ENCODE peak calls at places on chromosomes 11 and 22, in eight cellular contexts. Z is mammary epithelial cell, S is tibial nerve, W is upper lobe of right lung, Y is PC-3, L is colonic mucosa, F is endothelial cell of umbilical vein, H is ovary. X is an unnamed sample. For H3K4me1 and H3K27me3, the result is how much of the 10 kb centered on the place peaks cover.

GRCh38 chr22:32879550-32879949 is 78.0 kb downstream of the TIMP3 start:
- DNase-seq in Z (no peak), S (no peak), W (no peak), Y (no peak), L (no peak), F (no peak), H (no peak), X (no peak)

GRCh38 chr11:36744375-36745168 is 146.5 kb upstream of the RAG2 start:
- DNase-seq in Z (peak), S (peak), W (peak), Y (peak), L (peak), F (peak), H (peak), X (peak)

GRCh38 chr11:75919525-75919924 is 104.5 kb downstream of the UVRAG start:
- DNase-seq in Z (no peak), S (peak), W (no peak), Y (no peak), L (no peak), F (no peak), H (no peak), X (no peak)

GRCh38 chr11:85575388-85575787 is 51.8 kb downstream of the DLG2 start:
- DNase-seq in Z (no peak), S (no peak), W (no peak), Y (no peak), L (no peak), F (no peak), H (no peak), X (no peak)

GRCh38 chr11:125591659-125592304 is 870 bp upstream of the STT3A start:
- DNase-seq in Z (peak), S (peak), W (peak), Y (peak), L (peak), F (peak), H (peak), X (peak)

GRCh38 chr11:3861698-3862097 is 6.2 kb downstream of the STIM1 start:
- DNase-seq in Z (no peak), S (no peak), W (no peak), Y (no peak), L (no peak), F (no peak), H (no peak), X (no peak)

GRCh38 chr11:77113382-77114088 is 10.9 kb downstream of the OMP start:
- DNase-seq in Z (no peak), S (peak), W (no peak), Y (peak), L (no peak), F (peak), H (no peak), X (no peak)

GRCh38 chr11:44145011-44145777 is 49.7 kb downstream of the EXT2 start:
- DNase-seq in Z (no peak), S (no peak), W (no peak), Y (peak), L (no peak), F (no peak), H (no peak), X (no peak)

GRCh38 chr11:72758304-72758689 is 6.1 kb upstream of the ARAP1 start:
- DNase-seq in Z (no peak), S (no peak), W (no peak), Y (no peak), L (no peak), F (no peak), H (no peak), X (no peak)

GRCh38 chr22:49703990-49704344 is 123.7 kb downstream of the BRD1 start:
- DNase-seq in Z (no peak), S (no peak), W (no peak), Y (no peak), L (no peak), F (no peak), H (no peak), X (no peak)

GRCh38 chr11:100808904-100809491 is 121.9 kb downstream of the ARHGAP42 start:
- DNase-seq in Z (peak), S (no peak), W (no peak), Y (peak), L (no peak), F (peak), H (no peak), X (no peak)

GRCh38 chr11:22192289-22192641 is 620 bp upstream of the ANO5 start:
- DNase-seq in Z (no peak), S (no peak), W (no peak), Y (no peak), L (peak), F (no peak), H (no peak), X (peak)

GRCh38 chr11:108466405-108466804 is 924 bp downstream of the C11orf65 start:
- DNase-seq in Z (no peak), S (no peak), W (no peak), Y (no peak), L (peak), F (no peak), H (no peak), X (no peak)

GRCh38 chr11:120539681-120540369 is 28.3 kb downstream of the GRIK4 start:
- DNase-seq in Z (peak), S (no peak), W (no peak), Y (peak), L (no peak), F (no peak), H (no peak), X (no peak)

GRCh38 chr22:26708256-26709009 is 51.0 kb downstream of the MIAT start:
- DNase-seq in Z (no peak), S (no peak), W (no peak), Y (no peak), L (no peak), F (no peak), H (no peak), X (no peak)

GRCh38 chr11:105923814-105924213 is 98.2 kb downstream of the MSANTD4 start:
- DNase-seq in Z (peak), S (no peak), W (no peak), Y (peak), L (no peak), F (peak), H (no peak), X (no peak)

GRCh38 chr22:18954941-18955571 is 19.0 kb upstream of the PRODH start:
- DNase-seq in Z (no peak), S (no peak), W (peak), Y (no peak), L (no peak), F (no peak), H (no peak), X (no peak)

GRCh38 chr11:120334894-120335462 is 1.2 kb upstream of the ARHGEF12 start:
- DNase-seq in Z (peak), S (peak), W (no peak), Y (peak), L (peak), F (peak), H (peak), X (peak)

GRCh38 chr11:118295834-118296454 is 8.6 kb upstream of the CD3E start:
- DNase-seq in Z (peak), S (no peak), W (no peak), Y (peak), L (no peak), F (peak), H (no peak), X (no peak)

GRCh38 chr11:120801801-120802689 is 221.9 kb upstream of the TBCEL start:
- DNase-seq in Z (peak), S (peak), W (no peak), Y (peak), L (peak), F (peak), H (peak), X (peak)

GRCh38 chr11:77115181-77115611 is 12.6 kb downstream of the OMP start:
- DNase-seq in Z (no peak), S (no peak), W (no peak), Y (peak), L (no peak), F (no peak), H (no peak), X (no peak)

GRCh38 chr11:14253878-14254277 is 105.1 kb downstream of the RRAS2 start:
- DNase-seq in Z (no peak), S (no peak), W (no peak), Y (no peak), L (no peak), F (no peak), H (no peak), X (no peak)

GRCh38 chr22:24391836-24392217 is 35.6 kb upstream of the ADORA2A start:
- DNase-seq in Z (no peak), S (no peak), W (no peak), Y (peak), L (no peak), F (peak), H (no peak), X (no peak)

GRCh38 chr11:113114452-113115027 is 153.3 kb downstream of the NCAM1 start:
- DNase-seq in Z (peak), S (no peak), W (no peak), Y (peak), L (peak), F (no peak), H (peak), X (peak)

GRCh38 chr11:105148241-105148640 is 8.7 kb upstream of the CARD18 start:
- DNase-seq in Z (no peak), S (no peak), W (no peak), Y (peak), L (no peak), F (no peak), H (no peak), X (no peak)

GRCh38 chr22:44680481-44680894 is 21.5 kb upstream of the PRR5 start:
- DNase-seq in Z (no peak), S (no peak), W (no peak), Y (no peak), L (no peak), F (no peak), H (no peak), X (no peak)

GRCh38 chr11:47586043-47586442 is 435 bp upstream of the FAM180B start:
- DNase-seq in Z (no peak), S (no peak), W (no peak), Y (no peak), L (no peak), F (no peak), H (no peak), X (no peak)

GRCh38 chr22:17922925-17923898 is 101.1 kb downstream of the MICAL3 start:
- DNase-seq in Z (no peak), S (no peak), W (no peak), Y (peak), L (no peak), F (peak), H (peak), X (no peak)

GRCh38 chr11:66469441-66469840 is 2.7 kb downstream of the PELI3 start:
- DNase-seq in Z (no peak), S (no peak), W (no peak), Y (no peak), L (no peak), F (no peak), H (no peak), X (no peak)

GRCh38 chr22:47163481-47163875 is 401.0 kb downstream of the TBC1D22A start:
- DNase-seq in Z (no peak), S (no peak), W (peak), Y (no peak), L (no peak), F (no peak), H (no peak), X (peak)

GRCh38 chr22:42874010-42874409 is 16.9 kb upstream of the ARFGAP3 start:
- DNase-seq in Z (no peak), S (no peak), W (no peak), Y (no peak), L (no peak), F (no peak), H (no peak), X (no peak)

GRCh38 chr11:72814831-72815618 is 814 bp downstream of the ATG16L2 start:
- DNase-seq in Z (peak), S (no peak), W (peak), Y (peak), L (peak), F (peak), H (no peak), X (no peak)

GRCh38 chr11:113296447-113297205 is 17.8 kb upstream of the TTC12 start:
- DNase-seq in Z (no peak), S (no peak), W (no peak), Y (no peak), L (no peak), F (no peak), H (peak), X (no peak)

GRCh38 chr22:40111451-40111850 is 66.3 kb upstream of the TNRC6B start:
- DNase-seq in Z (no peak), S (no peak), W (no peak), Y (no peak), L (no peak), F (no peak), H (no peak), X (no peak)

GRCh38 chr11:107545101-107545514 is 20.4 kb downstream of the ALKBH8 start:
- DNase-seq in Z (peak), S (no peak), W (no peak), Y (peak), L (no peak), F (peak), H (no peak), X (no peak)

GRCh38 chr11:131923309-131923708 is 552.9 kb downstream of the NTM start:
- DNase-seq in Z (no peak), S (no peak), W (no peak), Y (peak), L (no peak), F (no peak), H (no peak), X (no peak)

GRCh38 chr22:48264586-48264985 is 1502.1 kb downstream of the TBC1D22A start:
- DNase-seq in Z (no peak), S (no peak), W (no peak), Y (no peak), L (no peak), F (no peak), H (no peak), X (no peak)

GRCh38 chr11:30916764-30917163 is 330.6 kb upstream of the MPPED2 start:
- DNase-seq in Z (no peak), S (no peak), W (no peak), Y (no peak), L (no peak), F (no peak), H (no peak), X (no peak)

GRCh38 chr11:30919389-30920172 is 333.4 kb upstream of the MPPED2 start:
- DNase-seq in Z (no peak), S (no peak), W (no peak), Y (no peak), L (no peak), F (no peak), H (no peak), X (no peak)

GRCh38 chr11:30914143-30914762 is 328.1 kb upstream of the MPPED2 start:
- DNase-seq in Z (peak), S (peak), W (peak), Y (peak), L (peak), F (peak), H (no peak), X (peak)

DNA sequence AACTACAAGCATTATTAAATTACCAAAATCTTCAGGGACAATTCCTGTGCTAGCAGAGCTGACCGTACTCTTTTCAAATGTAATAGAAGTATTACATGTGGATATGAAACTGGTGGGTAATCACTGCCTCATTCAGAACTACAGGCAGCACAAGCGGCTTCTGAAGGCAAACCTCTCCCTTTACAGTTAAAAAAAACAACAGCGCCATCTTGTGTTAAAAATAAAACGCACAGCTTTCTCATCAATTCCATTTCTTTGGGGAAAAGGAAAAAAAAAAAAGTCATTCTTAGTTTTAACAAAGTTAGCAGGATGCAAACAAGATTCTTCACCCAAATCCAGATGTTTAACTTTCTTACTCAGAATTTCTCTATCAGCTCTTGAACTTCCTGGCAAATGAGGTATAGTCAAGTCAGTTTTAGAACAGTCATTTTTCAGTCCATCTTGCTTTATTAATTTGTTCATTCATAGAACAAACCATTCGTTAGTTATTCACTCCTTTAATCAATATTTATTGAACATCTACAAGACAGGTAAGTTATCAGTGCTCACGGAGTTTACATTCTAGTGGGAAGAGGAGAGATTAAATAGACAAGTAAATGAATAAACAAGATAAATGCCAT is 331.8 kb upstream of the MPPED2 start:
- DNase-seq in Z (peak), S (peak), W (no peak), Y (peak), L (no peak), F (peak), H (no peak), X (no peak)
- TF ChIP-seq CTCF in Z (peak), S (peak), W (peak), Y (peak), L (peak), F (peak), H (peak), X (peak)

GRCh38 chr11:65386307-65387081 is at the start of gene FRMD8:
- DNase-seq in Z (peak), S (peak), W (peak), Y (peak), L (peak), F (peak), H (peak), X (peak)
- H3K4me1 ChIP-seq in Z (half or more), S (half or more), W (half or more), Y (half or more), L (under half), F (half or more), H (under half), X (half or more)

GRCh38 chr22:22424210-22424800 is 84.2 kb downstream of the ZNF280B start:
- DNase-seq in Z (no peak), S (no peak), W (no peak), Y (no peak), L (no peak), F (no peak), H (no peak), X (no peak)
- H3K27me3 ChIP-seq in Z (under half), S (under half), W (under half), Y (under half), L (under half), F (under half), H (under half), X (half or more)

DNA sequence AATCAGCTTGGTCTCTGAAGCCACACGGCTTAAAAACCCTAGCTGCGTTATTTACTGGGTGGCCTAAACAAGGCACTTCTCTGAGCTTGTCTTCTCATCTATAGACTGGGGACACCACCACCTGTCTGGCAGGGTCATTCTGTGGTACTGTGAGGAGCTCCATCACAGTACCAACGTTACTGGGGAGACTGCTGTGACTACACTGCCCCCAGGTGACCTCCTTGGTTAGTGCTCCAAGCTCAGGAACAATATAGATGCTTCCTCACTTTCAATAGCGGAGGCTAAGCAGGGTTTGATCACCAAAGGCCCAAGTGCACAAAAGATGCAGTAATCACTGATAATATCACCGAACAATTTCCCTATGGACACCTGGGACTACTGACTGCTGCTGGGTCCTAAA is 18.9 kb downstream of the PRPF19 start:
- DNase-seq in Z (peak), S (peak), W (no peak), Y (peak), L (peak), F (peak), H (no peak), X (no peak)
- TF ChIP-seq CTCF in Z (peak), S (peak), W (peak), Y (peak), L (peak), F (peak), H (no peak), X (no peak)

DNA sequence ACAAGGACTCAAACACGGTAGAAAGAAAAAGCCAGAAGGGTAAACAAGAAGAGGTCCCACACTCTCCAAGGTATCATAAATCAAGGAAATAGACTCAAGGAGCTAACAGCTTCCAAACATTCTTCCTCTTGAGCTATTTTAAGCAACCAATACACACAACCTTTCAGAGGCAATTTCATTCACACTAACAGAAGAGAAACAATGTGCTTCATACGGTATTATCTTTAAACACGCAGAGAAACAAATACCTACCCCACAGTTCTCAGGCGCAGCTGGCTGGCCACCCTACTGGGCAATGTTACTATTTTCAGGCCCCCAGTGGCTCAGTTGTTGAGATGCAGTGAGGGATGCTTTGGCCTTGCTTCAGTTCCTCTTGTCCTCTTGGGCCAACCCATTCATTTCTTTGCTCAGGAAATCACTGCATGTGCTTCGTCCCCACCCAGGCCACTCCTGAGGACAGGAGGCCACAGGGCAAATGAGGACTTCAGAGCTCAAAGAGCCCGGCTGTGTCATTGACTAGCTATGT is 15.7 kb downstream of the ABTB2 start:
- DNase-seq in Z (no peak), S (peak), W (no peak), Y (no peak), L (peak), F (no peak), H (peak), X (no peak)
- H3K4me1 ChIP-seq in Z (under half), S (half or more), W (under half), Y (half or more), L (under half), F (under half), H (under half), X (half or more)

GRCh38 chr11:16605440-16605970 is 132.9 kb upstream of the C11orf58 start:
- DNase-seq in Z (peak), S (peak), W (peak), Y (no peak), L (peak), F (peak), H (peak), X (peak)

GRCh38 chr11:16605971-16606783 is 132.3 kb upstream of the C11orf58 start:
- DNase-seq in Z (peak), S (peak), W (peak), Y (peak), L (peak), F (peak), H (peak), X (peak)

GRCh38 chr11:16603890-16604783 is 134.3 kb upstream of the C11orf58 start:
- DNase-seq in Z (peak), S (peak), W (peak), Y (no peak), L (peak), F (no peak), H (peak), X (peak)

GRCh38 chr11:16604784-16605439 is 133.5 kb upstream of the C11orf58 start:
- DNase-seq in Z (peak), S (peak), W (peak), Y (no peak), L (peak), F (peak), H (peak), X (peak)

GRCh38 chr11:16603245-16603644 is 135.2 kb upstream of the C11orf58 start:
- DNase-seq in Z (no peak), S (no peak), W (no peak), Y (no peak), L (no peak), F (no peak), H (no peak), X (peak)
- H3K27me3 ChIP-seq in Z (under half), S (under half), W (under half), Y (half or more), L (under half), F (under half), H (under half), X (under half)

X was measured in heart right ventricle.